ENCODE peak calls at places on chromosome 22, in nine cellular contexts. Z is astrocyte, T is H9, F is PC-3, N is heart left ventricle, D is AG09319, G is fibroblast of mammary gland, X is WERI-Rb-1, U is GM12865. J is an unnamed sample.

GRCh38 chr22:49752598-49753091 is 75.0 kb downstream of the BRD1 start:
- DNase-seq in T (peak), Z (no peak), D (no peak), N (no peak), G (no peak), X (peak), U (no peak), F (no peak), J (no peak)

GRCh38 chr22:44439356-44440223 is 58.4 kb downstream of the RTL6 start:
- DNase-seq in D (no peak), F (no peak), T (no peak), Z (no peak), N (peak), X (no peak), U (no peak), G (no peak), J (peak)

GRCh38 chr22:23036684-23037428 is 33.5 kb upstream of the GNAZ start:
- DNase-seq in D (peak), Z (no peak), N (no peak), F (peak), U (no peak), G (peak), X (peak), T (no peak), J (no peak)

GRCh38 chr22:46047841-46048595 is 71.1 kb upstream of the WNT7B start:
- DNase-seq in X (no peak), G (peak), Z (no peak), F (no peak), U (no peak), N (no peak), D (no peak), T (no peak), J (no peak)

GRCh38 chr22:45246060-45246985 is 5.6 kb upstream of the KIAA0930 start:
- DNase-seq in Z (peak), D (peak), F (peak), T (no peak), X (no peak), N (no peak), G (peak), U (no peak), J (no peak)

GRCh38 chr22:39284142-39284980 is 35.1 kb downstream of the RPL3 start:
- DNase-seq in Z (no peak), F (peak), T (no peak), X (no peak), D (no peak), G (no peak), U (no peak), N (no peak), J (no peak)

GRCh38 chr22:46079093-46079860 is 71.0 kb upstream of the PPARA start:
- DNase-seq in F (no peak), X (no peak), U (no peak), Z (no peak), N (no peak), D (no peak), G (no peak), T (no peak), J (no peak)

GRCh38 chr22:44181033-44181911 is 547 bp downstream of the PARVG start:
- DNase-seq in F (peak), T (no peak), D (no peak), G (no peak), X (no peak), N (peak), Z (peak), U (peak), J (no peak)

GRCh38 chr22:28955817-28956216 is 72.4 kb downstream of the ZNRF3 start:
- DNase-seq in X (no peak), N (no peak), U (peak), Z (peak), F (no peak), G (peak), D (no peak), T (no peak), J (no peak)

GRCh38 chr22:49833340-49834007 is 5.8 kb upstream of the BRD1 start:
- DNase-seq in N (no peak), Z (no peak), X (no peak), G (no peak), F (peak), D (no peak), T (no peak), U (no peak), J (no peak)

GRCh38 chr22:32619614-32620426 is 145.2 kb downstream of the FBXO7 start:
- DNase-seq in T (no peak), F (peak), X (no peak), D (peak), Z (peak), G (peak), U (no peak), N (no peak), J (no peak)

GRCh38 chr22:24244144-24244787 is 616 bp downstream of the GGT5 start:
- DNase-seq in N (no peak), U (no peak), Z (peak), X (peak), T (no peak), F (no peak), D (no peak), G (peak), J (no peak)

GRCh38 chr22:21922370-21923162 is 30.1 kb downstream of the PPM1F start:
- DNase-seq in T (no peak), D (no peak), U (no peak), F (no peak), Z (no peak), X (no peak), N (no peak), G (no peak), J (no peak)

GRCh38 chr22:19447388-19448075 is at the start of gene C22orf39:
- DNase-seq in U (peak), G (peak), Z (peak), F (peak), X (peak), T (peak), D (peak), N (peak), J (peak)

GRCh38 chr22:49811014-49811791 is 16.5 kb downstream of the BRD1 start:
- DNase-seq in G (no peak), T (no peak), F (no peak), Z (no peak), D (no peak), X (no peak), U (no peak), N (no peak), J (no peak)

GRCh38 chr22:23218867-23219251 is 38.5 kb downstream of the BCR start:
- DNase-seq in T (peak), X (peak), N (no peak), U (peak), Z (peak), G (no peak), D (no peak), F (no peak), J (peak)

GRCh38 chr22:23831781-23832180 is 7.0 kb downstream of the DERL3 start:
- DNase-seq in G (no peak), T (no peak), F (no peak), X (no peak), D (no peak), U (no peak), Z (no peak), N (peak), J (no peak)

GRCh38 chr22:40053460-40053859 is 58.7 kb downstream of the FAM83F start:
- DNase-seq in F (no peak), Z (no peak), D (no peak), X (no peak), U (no peak), G (peak), T (no peak), N (no peak), J (no peak)

GRCh38 chr22:21921184-21921721 is 31.4 kb downstream of the PPM1F start:
- DNase-seq in Z (no peak), F (no peak), G (no peak), X (no peak), D (no peak), T (peak), N (no peak), U (no peak), J (no peak)

GRCh38 chr22:28903719-28904118 is 20.3 kb downstream of the ZNRF3 start:
- DNase-seq in D (no peak), G (no peak), F (no peak), X (no peak), T (no peak), U (no peak), Z (no peak), N (no peak), J (no peak)

GRCh38 chr22:44331881-44332714 is 19.3 kb upstream of the SHISAL1 start:
- DNase-seq in N (no peak), T (no peak), F (peak), Z (no peak), X (peak), D (no peak), U (no peak), G (no peak), J (no peak)

GRCh38 chr22:49303781-49304461 is 523.8 kb downstream of the BRD1 start:
- DNase-seq in N (peak), T (peak), Z (no peak), G (no peak), D (no peak), U (no peak), F (no peak), X (no peak), J (peak)

GRCh38 chr22:17921871-17922821 is 102.2 kb downstream of the MICAL3 start:
- DNase-seq in Z (no peak), X (no peak), G (no peak), F (no peak), U (no peak), T (peak), N (peak), D (no peak), J (no peak)

GRCh38 chr22:41442240-41442792 is 4.3 kb downstream of the TOB2 start:
- DNase-seq in U (no peak), G (no peak), X (peak), Z (no peak), F (no peak), N (no peak), T (no peak), D (no peak), J (no peak)

GRCh38 chr22:22196833-22197477 is 47.6 kb upstream of the VPREB1 start:
- DNase-seq in U (no peak), D (no peak), X (no peak), F (no peak), G (no peak), T (no peak), N (no peak), Z (no peak), J (no peak)

GRCh38 chr22:50677493-50678217 is 5.0 kb downstream of the SHANK3 start:
- DNase-seq in F (no peak), X (peak), T (no peak), U (no peak), N (no peak), Z (no peak), G (no peak), D (no peak), J (peak)

GRCh38 chr22:50220603-50221409 is 20.0 kb downstream of the SELENOO start:
- DNase-seq in G (no peak), T (no peak), Z (no peak), N (no peak), D (no peak), U (no peak), X (no peak), F (no peak), J (no peak)

GRCh38 chr22:23014250-23014649 is 56.1 kb upstream of the GNAZ start:
- DNase-seq in X (no peak), F (no peak), N (no peak), D (no peak), G (no peak), T (no peak), Z (no peak), U (no peak), J (no peak)

GRCh38 chr22:44424867-44425351 is 73.1 kb downstream of the RTL6 start:
- DNase-seq in D (no peak), G (no peak), N (no peak), X (no peak), F (no peak), T (no peak), U (no peak), Z (no peak), J (no peak)

GRCh38 chr22:48070760-48071159 is 1308.3 kb downstream of the TBC1D22A start:
- DNase-seq in X (peak), Z (no peak), F (no peak), U (peak), D (no peak), G (no peak), T (peak), N (no peak), J (no peak)
- TF ChIP-seq CTCF in X (peak), Z (no peak), F (no peak), U (no peak), D (no peak), G (no peak), T (peak), N (no peak), J (no peak)

GRCh38 chr22:27801197-27801615 is 350 bp downstream of the MN1 start:
- DNase-seq in D (no peak), Z (no peak), T (peak), G (peak), N (no peak), F (peak), X (peak), U (peak), J (no peak)
- TF ChIP-seq CTCF in D (no peak), Z (no peak), T (no peak), G (no peak), N (no peak), F (no peak), X (peak), U (no peak), J (no peak)

DNA sequence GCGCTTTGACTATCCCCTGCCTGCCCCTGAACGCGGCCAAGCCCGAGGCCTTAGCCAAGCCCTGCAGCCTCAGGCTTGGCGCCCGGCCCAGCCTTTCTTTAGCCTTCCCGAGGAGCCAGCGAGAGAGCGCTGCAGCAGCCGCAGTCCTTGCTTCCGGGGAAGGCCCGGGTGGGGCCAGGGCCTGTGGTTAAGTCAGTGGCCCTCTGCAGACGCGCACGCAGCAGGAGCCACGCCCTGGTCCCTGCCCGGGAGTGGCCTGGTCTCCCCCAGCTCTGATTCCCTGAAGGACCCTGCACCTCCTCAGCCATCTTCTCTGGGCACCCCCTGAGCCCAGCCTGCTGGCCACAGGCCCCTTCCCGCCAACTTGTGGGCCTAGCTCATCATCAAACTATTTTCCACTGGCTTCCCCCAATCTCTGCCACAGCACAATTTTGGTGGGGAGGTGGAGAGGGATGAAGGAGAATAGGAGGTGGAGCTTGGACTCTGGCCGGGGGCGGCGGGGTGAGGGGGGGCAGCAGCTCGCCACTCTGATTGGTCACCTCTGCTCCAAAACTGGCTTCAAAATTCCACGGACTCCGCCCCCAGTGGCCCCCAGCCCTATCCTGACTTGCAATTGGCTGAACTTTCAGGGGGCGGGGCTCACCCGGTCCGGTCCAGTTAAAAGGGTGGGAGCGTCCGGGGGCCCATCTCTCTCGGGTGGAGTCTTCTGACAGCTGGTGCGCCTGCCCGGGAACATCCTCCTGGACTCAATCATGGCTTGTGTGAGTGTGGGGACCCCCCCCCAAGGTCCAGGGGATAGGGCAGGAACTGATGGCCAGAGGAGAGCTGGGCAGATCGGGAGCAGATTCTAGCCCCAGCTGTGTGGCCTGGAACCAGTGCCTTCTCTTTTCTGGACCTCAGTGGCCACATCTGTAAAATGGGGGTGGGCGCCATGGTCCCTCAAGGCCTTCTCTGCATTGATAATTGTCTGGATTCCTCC is at the start of gene LGALS1:
- DNase-seq in N (peak), X (peak), T (peak), G (peak), D (peak), U (peak), F (peak), Z (peak), J (peak)
- TF ChIP-seq CTCF in N (peak), X (no peak), T (no peak), G (peak), D (peak), U (no peak), F (no peak), Z (no peak), J (no peak)

DNA sequence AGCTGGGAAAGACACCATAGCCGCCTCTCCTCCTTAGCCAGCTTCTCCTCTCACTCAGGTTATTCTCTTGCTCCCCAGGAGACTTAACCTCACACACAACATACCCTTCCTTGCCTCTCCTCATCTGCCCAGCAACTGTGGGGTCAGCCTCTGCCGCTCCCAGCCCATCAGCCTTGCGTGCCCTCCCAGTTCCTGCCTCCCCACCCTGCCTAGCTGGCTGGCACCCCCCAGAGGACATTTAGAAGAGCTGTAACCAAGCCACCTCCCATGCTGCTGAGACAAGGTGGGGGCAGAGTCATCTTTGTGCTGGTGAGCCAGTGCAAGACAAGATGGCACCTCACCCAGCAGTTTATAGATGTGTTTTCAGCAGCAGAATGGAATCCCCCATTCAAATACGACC is 38.2 kb downstream of the TOM1 start:
- DNase-seq in G (no peak), Z (no peak), F (no peak), X (peak), T (peak), N (no peak), U (peak), D (no peak), J (no peak)
- TF ChIP-seq CTCF in G (no peak), Z (no peak), F (peak), X (peak), T (peak), N (no peak), U (peak), D (no peak), J (no peak)